ENCODE peak calls at places on chromosomes 3 and 15, in six cellular contexts. H is heart right ventricle, P is IMR-90, X is PC-3, V is ovary, M is AG04450. N is an unnamed sample.

GRCh38 chr3:13550257-13550693 is 1.4 kb downstream of the FBLN2 start:
- DNase-seq in P (no peak), M (no peak), V (no peak), X (no peak), H (no peak), N (no peak)

GRCh38 chr3:15438988-15439387 is 11.6 kb downstream of the EAF1 start:
- DNase-seq in X (no peak), M (no peak), H (no peak), P (peak; percentile 69), V (no peak), N (no peak)

GRCh38 chr3:121557426-121557934 is 10.3 kb upstream of the ARGFX start:
- DNase-seq in M (no peak), V (no peak), P (no peak), X (no peak), H (no peak), N (no peak)

GRCh38 chr3:15454965-15455364 is 27.6 kb downstream of the EAF1 start:
- DNase-seq in H (no peak), X (no peak), M (no peak), P (no peak), V (no peak), N (no peak)

GRCh38 chr3:81723732-81724313 is 37.6 kb downstream of the GBE1 start:
- DNase-seq in P (peak; percentile 59), X (peak; percentile 63), M (no peak), H (no peak), V (no peak), N (no peak)

GRCh38 chr3:185693985-185694675 is 108.0 kb downstream of the SENP2 start:
- DNase-seq in X (peak; percentile 30), H (no peak), V (no peak), M (no peak), P (peak; percentile 59), N (no peak)

GRCh38 chr15:67433495-67434099 is 87.3 kb upstream of the C15orf61 start:
- DNase-seq in X (peak; percentile 67), M (peak; percentile 16), H (peak; percentile 29), V (peak; percentile 14), P (peak; percentile 59), N (peak; percentile 19)

GRCh38 chr3:141465221-141465620 is 21.6 kb upstream of the RASA2 start:
- DNase-seq in P (peak; percentile 51), V (no peak), X (no peak), H (no peak), M (no peak), N (no peak)

GRCh38 chr15:81767076-81767475 is 278.7 kb downstream of the MEX3B start:
- DNase-seq in X (no peak), M (no peak), V (no peak), P (no peak), H (no peak), N (no peak)

DNA sequence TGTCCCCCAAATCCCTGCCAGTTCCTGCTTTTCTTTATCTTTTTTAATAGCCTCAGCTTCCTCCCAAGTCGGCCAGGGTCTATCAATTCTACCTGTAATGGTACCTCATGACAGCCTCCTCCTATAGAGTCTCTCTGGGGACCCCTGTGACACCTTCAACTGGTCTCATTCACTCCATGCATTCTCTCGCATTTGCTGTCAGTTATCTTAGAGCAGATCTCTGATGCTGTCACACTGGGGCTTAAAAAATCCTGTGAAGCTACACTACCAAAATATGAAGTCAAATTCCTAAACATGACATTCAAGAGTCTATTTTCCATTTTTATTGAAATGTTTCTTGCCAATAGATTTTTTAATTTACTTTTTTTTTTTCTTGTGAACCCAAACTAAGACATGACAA is 5.5 kb downstream of the VPS39 start:
- DNase-seq in M (no peak), X (no peak), H (no peak), P (no peak), V (no peak), N (no peak)
- H3K4me3 ChIP-seq in M (no peak overlapping the region), X (no peak overlapping the region), H (no peak overlapping the region), P (no peak overlapping the region), V (no peak overlapping the region), N (no peak overlapping the region)

GRCh38 chr3:65493371-65493882 is 545.3 kb downstream of the MAGI1 start:
- DNase-seq in M (no peak), H (no peak), P (no peak), X (no peak), V (no peak), N (no peak)
- TF ChIP-seq CTCF in M (no peak), H (no peak), P (no peak), X (no peak), V (no peak), N (no peak)

GRCh38 chr15:57114070-57114469 is 195.6 kb downstream of the TCF12 start:
- DNase-seq in X (peak; percentile 21), H (no peak), M (no peak), V (no peak), P (peak; percentile 58), N (peak; percentile 84)
- H3K4me3 ChIP-seq in X (no peak overlapping the region), H (no peak overlapping the region), M (no peak overlapping the region), V (no peak overlapping the region), P (no peak overlapping the region), N (no peak overlapping the region)

DNA sequence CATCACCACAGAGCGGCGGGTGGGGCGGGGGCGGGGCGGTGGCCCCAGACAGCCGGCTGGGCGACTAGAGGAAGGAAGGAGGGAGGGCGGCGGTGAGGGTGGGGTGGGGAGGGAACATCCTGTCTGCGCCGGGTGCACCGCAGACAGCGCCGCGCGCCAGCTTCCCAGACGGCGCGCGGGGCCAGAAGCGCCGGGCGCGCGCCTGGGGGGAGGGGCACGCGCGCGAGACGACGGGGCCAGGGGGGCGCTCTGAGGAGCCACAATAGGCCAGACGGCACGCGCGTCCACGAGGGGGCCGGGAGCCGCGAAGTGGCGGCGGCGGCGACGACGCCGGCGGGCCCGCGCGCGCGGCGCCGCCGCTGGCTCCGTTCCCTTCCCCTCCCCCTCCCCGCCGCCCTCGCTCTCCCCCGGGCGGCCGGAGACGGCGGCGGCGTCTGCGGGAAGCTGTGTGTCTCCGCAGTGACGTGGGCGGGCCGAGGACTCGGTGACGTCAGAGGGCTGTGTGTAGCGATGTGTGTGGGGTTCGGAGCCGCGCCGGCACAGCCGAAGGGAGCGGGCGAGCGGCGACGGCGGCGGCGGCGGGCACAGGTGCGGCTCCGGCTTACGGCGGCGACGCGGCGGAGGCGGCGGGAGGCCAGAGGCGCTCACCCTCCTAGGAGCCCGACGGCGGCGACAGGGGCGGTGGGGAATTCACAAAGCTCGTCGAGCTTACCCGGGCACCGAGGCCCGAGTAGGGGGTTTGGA is at the start of gene SKIL:
- DNase-seq in M (peak; percentile 89), H (peak; percentile 97), V (peak; percentile 97), P (peak; percentile 96), X (peak; percentile 94), N (peak; percentile 82)
- TF ChIP-seq CTCF in M (no peak), H (no peak), V (peak; percentile 27), P (peak; percentile 11), X (no peak), N (no peak)

GRCh38 chr3:58013973-58014649 is 5.9 kb downstream of the FLNB start:
- DNase-seq in H (peak; percentile 31), M (peak; percentile 76), X (no peak), P (peak; percentile 90), V (peak; percentile 66), N (no peak)
- H3K4me3 ChIP-seq in H (no peak overlapping the region), M (peak overlapping the region; percentile 18), X (no peak overlapping the region), P (no peak overlapping the region), V (no peak overlapping the region), N (no peak overlapping the region)

GRCh38 chr3:87437765-87438164 is 161.4 kb upstream of the POU1F1 start:
- DNase-seq in V (no peak), P (no peak), X (peak; percentile 38), H (no peak), M (no peak), N (no peak)

GRCh38 chr3:87436781-87437543 is 160.6 kb upstream of the POU1F1 start:
- DNase-seq in V (no peak), X (peak; percentile 34), M (no peak), H (no peak), P (no peak), N (no peak)

DNA sequence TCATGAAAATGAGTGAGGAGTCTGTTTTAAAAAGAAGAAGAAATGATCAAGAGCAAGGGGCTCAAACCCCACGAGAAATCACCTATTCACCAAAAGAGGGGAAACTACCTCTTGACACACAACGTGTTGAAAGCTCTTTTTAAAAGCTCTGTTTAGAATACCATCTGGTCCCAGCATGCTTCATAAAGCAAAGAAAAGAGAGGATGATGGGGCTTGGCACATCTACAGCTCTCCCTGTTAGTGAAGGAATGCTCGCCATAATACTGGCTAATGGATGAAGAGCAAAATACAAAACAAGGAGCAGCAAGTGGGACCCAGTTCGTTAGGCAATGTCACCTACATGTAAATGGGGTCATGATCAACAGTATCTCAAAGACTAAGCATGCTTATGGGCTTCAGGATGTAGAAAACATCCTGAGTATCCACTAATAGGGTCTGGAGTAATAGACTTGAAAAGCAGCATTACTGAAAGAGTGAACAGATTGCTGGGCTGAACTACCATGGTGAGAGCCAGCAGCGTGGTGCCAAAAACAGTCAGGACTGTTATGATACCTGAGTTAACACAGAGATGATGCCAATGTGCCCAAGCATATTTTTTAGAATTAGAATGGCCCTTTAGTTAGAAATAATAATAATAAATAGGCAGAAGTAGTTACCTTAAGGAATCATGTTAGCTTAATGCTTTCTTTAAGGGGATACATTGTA is 159.7 kb upstream of the POU1F1 start:
- DNase-seq in X (no peak), P (no peak), M (no peak), V (no peak), H (no peak), N (no peak)
- TF ChIP-seq CTCF in X (no peak), P (no peak), M (no peak), V (no peak), H (no peak), N (no peak)